ENCODE peak calls at places on chromosome 6, in four cellular contexts. W, A, G and L are unnamed samples.

GRCh38 chr6:159490298-159490937 is 202.6 kb downstream of the SOD2 start:
- DNase-seq in A (no peak), G (no peak), W (no peak), L (peak)

GRCh38 chr6:166112580-166112979 is 55.1 kb downstream of the TBXT start:
- DNase-seq in A (no peak), G (no peak), W (peak), L (peak)

GRCh38 chr6:107491791-107492674 is 2.1 kb downstream of the SOBP start:
- DNase-seq in A (peak), G (no peak), W (peak), L (peak)

GRCh38 chr6:133774356-133774755 is 114.6 kb upstream of the TCF21 start:
- DNase-seq in W (peak), G (no peak), A (no peak), L (peak)

GRCh38 chr6:147528511-147529145 is 20.1 kb downstream of the SAMD5 start:
- DNase-seq in W (no peak), G (no peak), A (peak), L (no peak)

GRCh38 chr6:20802596-20802995 is 268.3 kb downstream of the CDKAL1 start:
- DNase-seq in W (no peak), G (no peak), A (no peak), L (no peak)

GRCh38 chr6:3822747-3823445 is 26.3 kb upstream of the FAM50B start:
- DNase-seq in A (peak), G (no peak), W (peak), L (peak)

GRCh38 chr6:39792501-39793450 is 600 bp downstream of the DAAM2 start:
- DNase-seq in A (no peak), G (no peak), W (peak), L (no peak)

GRCh38 chr6:14108571-14109410 is 8.8 kb upstream of the CD83 start:
- DNase-seq in W (no peak), A (no peak), G (peak), L (no peak)

GRCh38 chr6:118625833-118626232 is 25.6 kb downstream of the CEP85L start:
- DNase-seq in A (no peak), G (no peak), W (no peak), L (no peak)

GRCh38 chr6:11296449-11297375 is 64.2 kb upstream of the NEDD9 start:
- DNase-seq in W (no peak), A (no peak), G (no peak), L (no peak)

GRCh38 chr6:113763883-113764282 is 93.3 kb upstream of the MARCKS start:
- DNase-seq in G (no peak), A (no peak), W (peak), L (peak)

GRCh38 chr6:118565317-118565960 is 17.3 kb downstream of the PLN start:
- DNase-seq in W (no peak), A (peak), G (no peak), L (no peak)

GRCh38 chr6:73180718-73181619 is 44.3 kb downstream of the KHDC1L start:
- DNase-seq in G (no peak), A (peak), W (peak), L (peak)

GRCh38 chr6:56843476-56844349 is 111.2 kb upstream of the BEND6 start:
- DNase-seq in W (peak), A (peak), G (peak), L (peak)